ENCODE peak calls at places on chromosomes 6 and 20, in four cellular contexts. E, M, S and R are unnamed samples.

GRCh38 chr20:50834599-50835005 is 39.7 kb downstream of the BCAS4 start:
- DNase-seq in S (peak), E (no peak), M (peak), R (no peak)

GRCh38 chr6:31350973-31351733 is 5.8 kb downstream of the HLA-B start:
- DNase-seq in M (no peak), S (no peak), E (no peak), R (no peak)

GRCh38 chr20:39581034-39581433 is 618.9 kb downstream of the DHX35 start:
- DNase-seq in E (no peak), M (no peak), S (no peak), R (no peak)

GRCh38 chr6:37783831-37784584 is 35.5 kb upstream of the ZFAND3 start:
- DNase-seq in M (peak), S (no peak), E (peak), R (no peak)

GRCh38 chr20:7629880-7630279 is 310.4 kb downstream of the HAO1 start:
- DNase-seq in S (peak), M (no peak), E (no peak), R (no peak)

GRCh38 chr20:10216146-10216741 is 2.4 kb upstream of the SNAP25 start:
- DNase-seq in E (no peak), S (no peak), M (no peak), R (no peak)

GRCh38 chr20:9051508-9051907 is 17.4 kb upstream of the PLCB4 start:
- DNase-seq in M (peak), E (no peak), S (peak), R (no peak)

GRCh38 chr20:49245921-49246740 is 26.9 kb downstream of the DDX27 start:
- DNase-seq in S (peak), E (peak), M (peak), R (no peak)

GRCh38 chr6:141321486-141322347 is 811.0 kb upstream of the GJE1 start:
- DNase-seq in M (peak), E (peak), S (no peak), R (no peak)

GRCh38 chr20:47111576-47111975 is 216.9 kb downstream of the EYA2 start:
- DNase-seq in S (peak), M (no peak), E (no peak), R (no peak)

GRCh38 chr6:156601821-156602301 is 175.3 kb upstream of the ARID1B start:
- DNase-seq in M (no peak), S (no peak), E (no peak), R (no peak)

GRCh38 chr6:168281826-168282225 is 37.8 kb downstream of the DACT2 start:
- DNase-seq in M (no peak), E (no peak), S (no peak), R (no peak)

GRCh38 chr6:133083248-133083967 is 157.7 kb upstream of the EYA4 start:
- DNase-seq in M (no peak), E (no peak), S (no peak), R (no peak)

GRCh38 chr20:35311409-35311808 is 19.2 kb upstream of the FAM83C start:
- DNase-seq in M (no peak), E (no peak), S (peak), R (no peak)

GRCh38 chr6:126118058-126118759 is 131.9 kb downstream of the TRMT11 start:
- DNase-seq in S (no peak), E (peak), M (peak), R (no peak)

GRCh38 chr6:122673345-122673961 is 63.2 kb downstream of the PKIB start:
- DNase-seq in E (no peak), M (no peak), S (peak), R (no peak)

GRCh38 chr6:4402477-4402976 is 267.2 kb upstream of the ECI2 start:
- DNase-seq in E (peak), S (peak), M (peak), R (no peak)

GRCh38 chr20:48972816-48973215 is 51.3 kb downstream of the ARFGEF2 start:
- DNase-seq in E (no peak), M (no peak), S (no peak), R (no peak)

GRCh38 chr6:14635933-14636599 is 518.5 kb downstream of the CD83 start:
- DNase-seq in E (no peak), S (no peak), M (no peak), R (no peak)

GRCh38 chr20:62739581-62740285 is 31.1 kb downstream of the NTSR1 start:
- DNase-seq in M (no peak), E (no peak), S (peak), R (no peak)

GRCh38 chr6:155187994-155188706 is 75.7 kb upstream of the CLDN20 start:
- DNase-seq in E (no peak), S (peak), M (peak), R (no peak)

GRCh38 chr6:160791459-160791858 is 89.4 kb downstream of the PLG start:
- DNase-seq in M (no peak), S (peak), E (no peak), R (no peak)

GRCh38 chr6:1575213-1576041 is 34.3 kb upstream of the FOXC1 start:
- DNase-seq in E (peak), M (peak), S (no peak), R (no peak)

GRCh38 chr6:379367-380181 is 12.0 kb upstream of the IRF4 start:
- DNase-seq in S (no peak), E (no peak), M (no peak), R (no peak)

GRCh38 chr20:56995157-56995556 is 271.3 kb downstream of the BMP7 start:
- DNase-seq in S (no peak), E (no peak), M (no peak), R (no peak)

GRCh38 chr20:52791091-52791490 is 181.1 kb upstream of the TSHZ2 start:
- DNase-seq in S (no peak), M (no peak), E (no peak), R (no peak)
- TF ChIP-seq CTCF in S (no peak), M (no peak), E (no peak), R (no peak)

DNA sequence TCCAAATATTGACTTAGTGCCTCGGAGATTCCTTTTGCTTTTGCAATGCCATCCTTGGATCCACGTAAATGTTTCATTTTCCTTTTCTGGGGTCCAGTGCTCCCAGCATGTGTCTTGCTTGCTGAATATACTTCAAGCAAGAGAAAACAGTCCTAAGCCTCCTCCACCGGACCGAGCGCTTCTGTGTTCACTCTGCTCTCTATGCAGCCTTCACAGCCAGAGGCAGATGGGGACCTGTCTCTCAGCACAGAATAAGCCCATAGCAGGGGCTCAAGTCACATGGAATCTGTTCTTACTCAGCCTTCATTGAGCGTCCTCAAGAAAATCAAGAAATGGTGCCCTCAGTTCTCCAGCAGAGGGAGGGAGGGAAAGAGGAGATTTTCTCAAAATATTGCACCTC is 71.4 kb downstream of the ISM1 start:
- DNase-seq in S (no peak), E (no peak), M (no peak), R (no peak)
- TF ChIP-seq CTCF in S (no peak), E (no peak), M (no peak), R (no peak)

GRCh38 chr6:143059616-143060353 is 904 bp upstream of the AIG1 start:
- DNase-seq in M (peak), E (no peak), S (peak), R (no peak)

GRCh38 chr6:143060354-143060805 is 309 bp upstream of the AIG1 start:
- DNase-seq in E (peak), S (peak), M (peak), R (peak)

GRCh38 chr6:143062551-143062950 is 1.9 kb downstream of the AIG1 start:
- DNase-seq in E (no peak), S (no peak), M (no peak), R (no peak)

GRCh38 chr6:143061597-143062385 is 1.1 kb downstream of the AIG1 start:
- DNase-seq in E (no peak), M (no peak), S (no peak), R (no peak)

GRCh38 chr6:143060806-143061596 is at the start of gene AIG1:
- DNase-seq in E (no peak), M (peak), S (no peak), R (peak)
- TF ChIP-seq CTCF in E (no peak), M (no peak), S (no peak), R (no peak)

DNA sequence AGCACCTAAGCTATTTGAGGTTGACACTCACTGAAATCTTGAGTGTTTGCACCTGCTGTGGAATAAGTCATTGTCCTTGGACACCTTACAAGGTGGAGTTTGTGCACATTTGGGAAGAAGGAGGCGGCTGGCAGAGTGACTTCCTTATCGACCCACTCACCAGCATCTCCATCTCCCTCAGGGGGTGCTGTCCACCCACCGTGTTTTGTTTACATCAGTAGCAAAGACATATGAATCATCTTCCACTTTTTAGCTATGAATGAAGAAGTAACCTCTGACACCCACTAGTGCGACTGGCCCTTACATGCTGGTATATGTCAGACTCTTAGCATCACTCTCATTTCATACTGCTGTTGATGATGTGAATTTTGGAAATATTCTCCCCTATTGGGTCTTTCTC is 119.5 kb upstream of the SGK1 start:
- DNase-seq in E (no peak), S (peak), M (peak), R (no peak)
- TF ChIP-seq CTCF in E (no peak), S (peak), M (peak), R (no peak)

DNA sequence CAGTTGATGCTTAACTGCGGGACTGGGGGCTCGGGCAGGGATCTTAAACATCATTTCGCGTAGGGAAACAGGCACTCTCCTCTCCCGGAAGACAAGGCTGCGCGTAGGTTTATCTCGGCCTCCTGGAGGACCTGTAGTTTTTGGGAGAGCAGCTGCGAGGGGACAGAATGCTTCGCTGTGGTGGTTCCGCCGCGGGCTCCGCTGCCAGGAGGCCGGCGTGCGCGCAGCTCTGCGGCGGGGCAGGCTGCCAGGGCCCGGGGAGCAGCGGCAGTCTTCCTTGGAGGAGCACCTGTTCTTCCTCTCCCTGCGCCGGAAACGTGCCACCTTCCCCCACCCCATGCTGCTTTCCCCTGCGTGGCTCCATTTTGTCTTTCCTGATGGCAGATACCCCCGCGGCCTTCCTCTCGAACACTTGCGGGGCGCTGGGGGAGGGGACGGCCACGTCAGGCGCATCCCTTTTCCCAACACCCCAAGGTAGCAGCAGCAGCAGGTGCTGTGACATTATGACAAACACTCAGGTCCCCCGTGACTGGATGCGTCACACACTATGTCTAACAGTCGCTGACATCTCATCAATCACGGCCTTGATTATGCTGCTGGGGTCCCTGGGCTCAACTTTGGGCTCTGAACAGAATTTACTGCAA is 230.7 kb upstream of the BTBD3 start:
- DNase-seq in E (peak), S (peak), M (peak), R (no peak)
- TF ChIP-seq CTCF in E (no peak), S (no peak), M (no peak), R (no peak)